ENCODE peak calls at places on chromosome 6, in nine cellular contexts. M is endodermal cell, T is breast epithelium, H is kidney, G is K562, S is fibroblast of lung, A is stomach, Z is brain microvascular endothelial cell, C is A549. I is an unnamed sample.

GRCh38 chr6:108274546-108274945 is 13.7 kb upstream of the SNX3 start:
- DNase-seq in A (no peak), H (no peak), Z (no peak), T (no peak), G (no peak), S (no peak), M (no peak), C (no peak), I (no peak)

GRCh38 chr6:102774326-102774725 is 1380.8 kb downstream of the GRIK2 start:
- DNase-seq in H (no peak), S (no peak), Z (no peak), G (no peak), M (no peak), T (no peak), C (no peak), A (no peak), I (no peak)

GRCh38 chr6:75611011-75611701 is 9.5 kb downstream of the SENP6 start:
- DNase-seq in C (no peak), M (no peak), A (no peak), T (no peak), S (peak; percentile 53), Z (no peak), G (no peak), H (no peak), I (no peak)

GRCh38 chr6:97626586-97627441 is 343.8 kb upstream of the MMS22L start:
- DNase-seq in G (no peak), Z (peak; percentile 9), C (no peak), T (no peak), M (no peak), S (peak; percentile 31), A (no peak), H (no peak), I (no peak)

GRCh38 chr6:170461556-170462365 is 91.3 kb downstream of the PSMB1 start:
- DNase-seq in C (no peak), M (peak; percentile 31), T (no peak), Z (no peak), S (no peak), H (no peak), G (no peak), A (no peak), I (no peak)

GRCh38 chr6:107732461-107732860 is 91.7 kb downstream of the SCML4 start:
- DNase-seq in S (no peak), T (no peak), G (no peak), Z (no peak), A (no peak), M (peak; percentile 17), C (no peak), H (no peak), I (no peak)

GRCh38 chr6:74318738-74319137 is 622.7 kb downstream of the CD109 start:
- DNase-seq in C (no peak), S (no peak), H (no peak), M (no peak), G (no peak), T (no peak), A (no peak), Z (no peak), I (no peak)

GRCh38 chr6:120584111-120584760 is 750.0 kb downstream of the TBC1D32 start:
- DNase-seq in S (no peak), A (no peak), H (peak; percentile 45), Z (no peak), M (peak; percentile 72), G (no peak), C (no peak), T (no peak), I (no peak)

GRCh38 chr6:62891065-62891647 is 320.1 kb upstream of the FKBP1C start:
- DNase-seq in H (no peak), T (no peak), A (no peak), C (peak; percentile 12), Z (no peak), M (no peak), S (no peak), G (peak; percentile 5), I (no peak)

GRCh38 chr6:24799541-24799915 is 811 bp upstream of the ARMH2 start:
- DNase-seq in T (no peak), Z (no peak), M (no peak), A (no peak), S (no peak), C (no peak), H (no peak), G (peak; percentile 34), I (no peak)

GRCh38 chr6:8236956-8237355 is 134.6 kb upstream of the EEF1E1 start:
- DNase-seq in C (no peak), G (no peak), S (no peak), Z (no peak), H (no peak), M (no peak), T (no peak), A (no peak), I (no peak)

DNA sequence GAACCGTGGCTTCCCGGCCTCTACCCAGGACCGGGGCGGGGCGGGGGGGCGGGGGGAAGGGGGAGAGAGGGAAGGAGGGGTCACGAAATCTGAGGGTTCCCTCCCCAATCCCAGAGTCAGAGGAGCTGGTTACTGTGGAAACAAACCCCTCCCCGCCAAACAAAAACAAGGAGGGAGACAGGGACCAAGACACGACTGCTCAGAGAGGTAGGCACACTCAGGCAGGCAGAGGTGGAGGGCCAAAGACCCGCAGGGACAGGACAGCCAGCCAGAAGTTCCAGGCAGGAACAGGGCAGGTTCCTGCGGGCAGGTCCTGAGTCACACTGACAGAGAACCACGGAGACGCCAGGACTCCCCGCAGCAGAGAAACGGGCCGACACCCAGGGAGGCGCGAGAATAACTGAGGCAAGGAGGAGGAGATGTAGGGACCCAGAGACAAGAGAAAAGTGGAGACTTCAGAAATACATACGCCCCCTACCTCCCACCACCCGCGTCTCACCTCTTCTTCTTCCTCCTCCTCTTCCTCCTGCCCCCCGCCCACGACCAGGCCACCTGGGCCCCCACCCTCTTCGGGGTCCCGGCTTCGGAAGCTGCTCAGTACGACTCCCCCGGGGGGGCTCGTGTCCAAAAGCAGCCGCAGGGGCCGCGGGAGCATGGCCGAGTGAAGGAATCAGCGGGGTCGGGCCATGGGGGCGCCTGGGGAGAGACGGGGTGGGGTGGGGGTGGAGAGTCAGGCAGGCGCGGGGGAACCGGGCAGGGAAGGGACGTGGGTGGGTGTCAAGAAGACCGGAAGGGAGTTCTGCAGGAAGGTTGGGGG is 578 bp downstream of the RGL2 start:
- DNase-seq in A (peak; percentile 61), C (peak; percentile 81), Z (peak; percentile 85), S (peak; percentile 76), M (peak; percentile 95), T (peak; percentile 92), H (peak; percentile 89), G (peak; percentile 92), I (peak; percentile 91)
- TF ChIP-seq CTCF in A (no peak), C (no peak), Z (no peak), S (no peak), M (peak; percentile 38), T (no peak), H (no peak), G (no peak), I (no peak)

DNA sequence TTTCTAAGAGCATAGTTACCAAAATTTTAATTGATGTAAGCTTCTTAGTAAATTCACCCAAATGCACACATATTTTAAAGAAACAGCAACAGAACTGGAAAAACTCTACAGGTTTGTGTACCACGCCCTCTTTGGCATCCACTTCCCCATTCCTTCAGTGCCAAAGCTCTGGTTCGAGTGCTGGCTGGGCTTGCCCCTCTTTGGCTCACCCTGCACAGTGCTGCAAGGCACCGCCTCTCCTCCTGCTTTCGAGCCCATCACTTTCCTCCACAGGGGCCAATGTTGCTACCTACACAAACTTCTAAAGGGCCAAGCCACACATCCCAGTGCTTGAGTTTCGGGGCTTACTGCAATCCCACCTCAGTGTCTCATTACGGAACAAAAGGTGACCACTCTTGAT is 9.6 kb downstream of the LRP11 start:
- DNase-seq in M (no peak), C (peak; percentile 60), Z (no peak), G (no peak), A (peak; percentile 61), H (no peak), S (peak; percentile 44), T (peak; percentile 40), I (no peak)
- H3K27ac ChIP-seq in M (no peak overlapping the region), C (peak overlapping the region; percentile 91), Z (peak overlapping the region; percentile 96), G (no peak overlapping the region), A (no peak overlapping the region), H (no peak overlapping the region), S (peak overlapping the region; percentile 86), T (peak overlapping the region; percentile 42), I (peak overlapping the region; percentile 8)

GRCh38 chr6:10397756-10398438 is 17.0 kb downstream of the TFAP2A start:
- DNase-seq in M (peak; percentile 75), S (no peak), Z (no peak), A (no peak), T (no peak), H (no peak), C (no peak), G (no peak), I (no peak)

GRCh38 chr6:10395946-10396577 is 18.8 kb downstream of the TFAP2A start:
- DNase-seq in Z (no peak), H (no peak), G (no peak), T (no peak), M (no peak), S (no peak), C (no peak), A (no peak), I (no peak)

GRCh38 chr6:10396775-10397174 is 18.1 kb downstream of the TFAP2A start:
- DNase-seq in A (no peak), Z (no peak), M (no peak), C (no peak), G (no peak), T (no peak), H (no peak), S (no peak), I (no peak)

GRCh38 chr6:10393544-10394225 is 21.2 kb downstream of the TFAP2A start:
- DNase-seq in A (no peak), C (no peak), T (no peak), M (no peak), Z (no peak), H (no peak), G (no peak), S (no peak), I (no peak)

GRCh38 chr6:10395171-10395945 is 19.5 kb downstream of the TFAP2A start:
- DNase-seq in H (no peak), T (no peak), M (no peak), C (no peak), S (no peak), A (no peak), Z (no peak), G (no peak), I (no peak)
- H3K4me3 ChIP-seq in H (no peak overlapping the region), T (no peak overlapping the region), M (peak overlapping the region; percentile 51), C (no peak overlapping the region), S (no peak overlapping the region), A (no peak overlapping the region), Z (peak overlapping the region; percentile 28), G (no peak overlapping the region), I (no peak overlapping the region)

DNA sequence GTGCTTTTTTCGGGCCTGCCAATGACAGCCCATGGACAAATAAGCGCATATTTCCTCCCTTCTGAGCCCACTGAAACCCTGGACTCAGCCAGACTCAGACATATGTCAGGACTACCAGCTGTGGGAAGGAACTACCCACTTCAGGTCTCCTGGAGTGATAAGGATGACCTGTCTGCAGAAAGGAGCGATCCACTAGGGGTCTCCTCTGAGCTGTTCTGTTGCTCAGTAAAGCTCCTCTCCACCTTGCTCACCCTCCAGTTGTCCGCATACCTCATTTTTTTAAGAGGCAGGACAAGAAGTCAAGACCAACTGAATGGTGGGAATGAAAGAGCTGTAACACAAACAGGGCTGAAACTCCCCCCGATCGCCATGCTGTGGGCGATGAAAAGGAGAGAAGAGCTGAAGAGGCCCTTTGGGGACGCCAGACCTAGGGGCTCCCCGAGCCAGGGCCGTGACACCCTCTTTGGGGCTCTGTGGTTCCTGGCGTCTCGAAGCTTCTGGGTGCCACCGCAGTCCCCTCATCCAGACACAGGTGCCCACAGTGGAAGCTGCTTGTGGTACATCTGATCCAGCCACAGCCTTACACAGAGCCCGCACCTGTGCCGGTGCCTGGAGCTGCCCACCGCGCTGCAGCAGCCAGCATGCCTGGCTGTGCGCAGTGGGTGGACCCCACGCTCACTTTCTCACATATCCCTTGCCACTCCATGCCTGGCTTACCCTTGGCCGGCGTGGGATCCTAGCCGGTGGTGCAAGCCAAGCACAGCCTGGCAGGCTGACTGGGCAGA is 68.8 kb downstream of the EYS start:
- DNase-seq in H (peak; percentile 52), G (peak; percentile 4), Z (no peak), A (no peak), T (no peak), S (no peak), C (peak; percentile 33), M (peak; percentile 84), I (no peak)
- TF ChIP-seq CTCF in H (no peak), G (peak; percentile 31), Z (peak; percentile 21), A (no peak), T (no peak), S (peak; percentile 28), C (no peak), M (peak; percentile 77), I (no peak)